ENCODE peak calls at places on chromosomes 1 and 21, in ten cellular contexts. C, Y, V, E, K, U, J, P, B and S are unnamed samples.

GRCh38 chr1:95041491-95042165 is 31.1 kb downstream of the ALG14 start:
- DNase-seq in J (peak; percentile 93), K (peak; percentile 91), U (peak; percentile 78), P (peak; percentile 92), V (peak; percentile 70), C (peak; percentile 59), Y (peak; percentile 7), E (no peak), B (no peak), S (peak; percentile 54)

GRCh38 chr1:61299468-61299867 is 217.1 kb downstream of the NFIA start:
- DNase-seq in J (peak; percentile 30), V (no peak), K (peak; percentile 43), C (no peak), B (no peak), P (no peak), Y (no peak), E (no peak), U (no peak), S (no peak)

GRCh38 chr1:180169641-180170155 is 15.0 kb downstream of the QSOX1 start:
- DNase-seq in C (no peak), B (no peak), U (no peak), V (no peak), K (no peak), Y (no peak), E (no peak), J (no peak), P (no peak), S (no peak)

GRCh38 chr1:89604414-89604735 is 28.5 kb upstream of the LRRC8C start:
- DNase-seq in V (no peak), P (no peak), E (no peak), U (no peak), J (no peak), Y (no peak), B (no peak), K (peak; percentile 15), C (no peak), S (no peak)

GRCh38 chr1:201686709-201687455 is 142.1 kb upstream of the IPO9 start:
- DNase-seq in V (no peak), Y (peak; percentile 89), B (peak; percentile 84), U (no peak), P (no peak), C (no peak), E (peak; percentile 13), J (no peak), K (peak; percentile 15), S (peak; percentile 68)

GRCh38 chr1:66274634-66275033 is 259.3 kb upstream of the SGIP1 start:
- DNase-seq in K (peak; percentile 65), C (no peak), P (peak; percentile 43), E (no peak), V (no peak), B (no peak), J (peak; percentile 47), U (no peak), Y (peak; percentile 41), S (no peak)

GRCh38 chr21:38645282-38645681 is 147.0 kb upstream of the ERG start:
- DNase-seq in J (peak; percentile 65), V (peak; percentile 79), E (no peak), U (no peak), P (peak; percentile 25), Y (no peak), C (peak; percentile 64), B (no peak), K (peak; percentile 90), S (peak; percentile 29)

GRCh38 chr1:202133521-202133920 is 10.8 kb downstream of the GPR37L1 start:
- DNase-seq in K (no peak), V (no peak), U (no peak), C (no peak), J (no peak), P (no peak), E (no peak), B (no peak), Y (no peak), S (no peak)

GRCh38 chr1:111063595-111063994 is 76.3 kb downstream of the DRAM2 start:
- DNase-seq in E (no peak), Y (no peak), P (no peak), B (no peak), U (no peak), C (no peak), K (no peak), V (no peak), J (no peak), S (no peak)

GRCh38 chr1:243496173-243496553 is 240.3 kb downstream of the SDCCAG8 start:
- DNase-seq in U (peak; percentile 28), B (no peak), P (no peak), E (no peak), K (no peak), J (no peak), Y (no peak), V (no peak), C (no peak), S (no peak)

GRCh38 chr1:28028873-28029654 is 59.3 kb downstream of the EYA3 start:
- DNase-seq in V (no peak), B (no peak), U (no peak), P (peak; percentile 34), C (no peak), E (no peak), J (peak; percentile 49), K (peak; percentile 66), Y (peak; percentile 83), S (no peak)

GRCh38 chr1:180234369-180235076 is 4.5 kb downstream of the LHX4 start:
- DNase-seq in P (no peak), C (no peak), B (peak; percentile 86), U (no peak), E (no peak), J (no peak), V (no peak), Y (no peak), K (no peak), S (no peak)

GRCh38 chr1:244968431-244968830 is 104.1 kb upstream of the HNRNPU start:
- DNase-seq in K (peak; percentile 14), Y (no peak), J (no peak), U (no peak), B (peak; percentile 71), P (no peak), C (no peak), E (no peak), V (no peak), S (no peak)

GRCh38 chr1:21696931-21697330 is 27.8 kb upstream of the RAP1GAP start:
- DNase-seq in P (no peak), U (no peak), V (no peak), K (no peak), E (no peak), J (no peak), B (no peak), C (no peak), Y (no peak), S (no peak)

GRCh38 chr1:199791495-199791894 is 236.0 kb upstream of the NR5A2 start:
- DNase-seq in B (no peak), U (no peak), C (no peak), K (no peak), E (no peak), Y (no peak), P (no peak), J (no peak), V (no peak), S (no peak)

GRCh38 chr1:199799116-199799515 is 228.4 kb upstream of the NR5A2 start:
- DNase-seq in Y (no peak), E (no peak), V (no peak), P (no peak), K (no peak), C (no peak), B (peak; percentile 65), J (no peak), U (no peak), S (no peak)

GRCh38 chr1:199792874-199793273 is 234.6 kb upstream of the NR5A2 start:
- DNase-seq in E (no peak), J (no peak), U (no peak), K (no peak), V (no peak), P (no peak), Y (no peak), C (no peak), B (no peak), S (no peak)

GRCh38 chr1:199789141-199789540 is 238.4 kb upstream of the NR5A2 start:
- DNase-seq in C (no peak), E (no peak), J (no peak), P (no peak), Y (no peak), K (no peak), V (no peak), B (no peak), U (no peak), S (no peak)

GRCh38 chr1:199794105-199794863 is 233.2 kb upstream of the NR5A2 start:
- DNase-seq in Y (no peak), V (no peak), U (no peak), E (peak; percentile 21), C (no peak), J (no peak), B (no peak), P (no peak), K (peak; percentile 16), S (no peak)
- H3K4me3 ChIP-seq in Y (no peak overlapping the region), V (no peak overlapping the region), U (no peak overlapping the region), E (no peak overlapping the region), C (no peak overlapping the region), J (no peak overlapping the region), B (no peak overlapping the region), P (no peak overlapping the region), K (no peak overlapping the region), S (no peak overlapping the region)

DNA sequence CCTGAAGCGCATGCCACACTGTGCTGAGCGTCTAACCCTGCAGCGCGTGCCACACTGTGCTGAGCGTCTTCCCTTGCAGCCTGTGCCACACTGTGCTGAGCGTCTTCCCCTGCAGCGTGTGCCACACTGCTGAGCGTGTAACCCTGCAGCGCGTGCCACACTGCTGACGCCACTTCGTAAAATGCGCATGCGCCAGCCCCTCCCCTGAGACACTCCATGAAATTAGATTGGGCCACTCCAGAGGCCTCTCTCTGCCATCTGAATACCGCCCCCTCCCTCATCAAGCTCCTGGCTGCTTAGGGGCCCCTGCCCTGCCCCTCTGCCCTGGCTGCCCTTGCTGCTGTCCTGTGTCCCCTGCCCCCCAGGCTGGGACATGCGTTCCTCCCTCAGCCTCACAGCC is 84.8 kb downstream of the POFUT2 start:
- DNase-seq in K (no peak), J (no peak), U (no peak), V (no peak), B (no peak), Y (no peak), C (no peak), P (no peak), E (no peak), S (no peak)
- H3K4me3 ChIP-seq in K (no peak overlapping the region), J (no peak overlapping the region), U (no peak overlapping the region), V (no peak overlapping the region), B (no peak overlapping the region), Y (no peak overlapping the region), C (no peak overlapping the region), P (no peak overlapping the region), E (no peak overlapping the region), S (no peak overlapping the region)

GRCh38 chr1:112743174-112744018 is 28.3 kb upstream of the PPM1J start:
- DNase-seq in V (no peak), P (no peak), Y (no peak), B (peak; percentile 80), C (no peak), E (no peak), K (peak; percentile 36), J (peak; percentile 15), U (no peak), S (no peak)
- H3K4me3 ChIP-seq in V (peak overlapping the region; percentile 44), P (peak overlapping the region; percentile 46), Y (no peak overlapping the region), B (no peak overlapping the region), C (peak overlapping the region; percentile 37), E (no peak overlapping the region), K (peak overlapping the region; percentile 37), J (peak overlapping the region; percentile 9), U (no peak overlapping the region), S (peak overlapping the region; percentile 32)

DNA sequence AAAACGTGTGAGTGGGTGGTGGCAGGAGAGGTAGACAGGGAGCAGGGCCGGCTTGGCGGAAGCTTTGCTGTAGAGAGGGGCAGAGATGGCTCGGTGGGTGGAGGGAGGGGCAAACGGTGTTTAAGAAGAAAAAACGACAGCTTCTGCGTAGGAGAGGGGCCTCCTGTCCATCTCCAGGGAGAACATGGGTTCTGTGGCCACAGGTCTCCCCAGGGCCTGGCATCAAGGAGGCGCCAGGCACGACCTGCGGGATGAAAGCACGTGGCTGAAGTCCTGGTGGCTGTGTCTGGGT is 1.0 kb upstream of the PRKCZ start:
- DNase-seq in V (no peak), J (no peak), B (no peak), Y (no peak), U (no peak), E (no peak), C (no peak), K (no peak), P (no peak), S (no peak)
- H3K4me3 ChIP-seq in V (no peak overlapping the region), J (no peak overlapping the region), B (peak overlapping the region; percentile 86), Y (no peak overlapping the region), U (no peak overlapping the region), E (no peak overlapping the region), C (no peak overlapping the region), K (no peak overlapping the region), P (no peak overlapping the region), S (peak overlapping the region; percentile 60)